ENCODE peak calls at places on chromosomes 11 and 22, in four cellular contexts. C is GM12878, T is H1, A is HepG2. W is an unnamed sample.

GRCh38 chr11:8325905-8326304 is 62.2 kb upstream of the LMO1 start:
- DNase-seq in C (no peak), T (no peak), A (no peak), W (no peak)

GRCh38 chr11:124938206-124938765 is 2.4 kb upstream of the HEPACAM start:
- DNase-seq in C (no peak), T (no peak), A (peak), W (no peak)

GRCh38 chr11:44894217-44894617 is 56.5 kb downstream of the TP53I11 start:
- DNase-seq in C (no peak), T (peak), A (peak), W (peak)

GRCh38 chr11:829116-829945 is 1.6 kb downstream of the CRACR2B start:
- DNase-seq in C (no peak), T (no peak), A (no peak), W (no peak)

GRCh38 chr22:28989035-28989464 is 72.6 kb downstream of the C22orf31 start:
- DNase-seq in C (no peak), T (no peak), A (no peak), W (no peak)

GRCh38 chr11:131037873-131038272 is 121.6 kb upstream of the SNX19 start:
- DNase-seq in C (no peak), T (no peak), A (no peak), W (no peak)

GRCh38 chr22:29302681-29303465 is 3.6 kb upstream of the GAS2L1 start:
- DNase-seq in C (no peak), T (no peak), A (no peak), W (no peak)

GRCh38 chr11:46247664-46248063 is 29.8 kb upstream of the CREB3L1 start:
- DNase-seq in C (no peak), T (no peak), A (peak), W (peak)

GRCh38 chr11:67282876-67283371 is 6.2 kb upstream of the ANKRD13D start:
- DNase-seq in C (no peak), T (no peak), A (no peak), W (no peak)

GRCh38 chr11:45213717-45214116 is 67.3 kb downstream of the PRDM11 start:
- DNase-seq in C (no peak), T (no peak), A (no peak), W (no peak)

GRCh38 chr11:66459138-66459778 is 7.4 kb upstream of the PELI3 start:
- DNase-seq in C (peak), T (no peak), A (no peak), W (no peak)

GRCh38 chr11:111460752-111461305 is 51.4 kb downstream of the BTG4 start:
- DNase-seq in C (no peak), T (no peak), A (no peak), W (no peak)

GRCh38 chr11:4531666-4532065 is 13.3 kb upstream of the OR52M1 start:
- DNase-seq in C (no peak), T (no peak), A (peak), W (no peak)

GRCh38 chr11:62804310-62805043 is 763 bp downstream of the NXF1 start:
- DNase-seq in C (no peak), T (no peak), A (no peak), W (peak)

GRCh38 chr22:22507743-22508273 is 734 bp downstream of the ZNF280B start:
- DNase-seq in C (no peak), T (no peak), A (no peak), W (no peak)

GRCh38 chr11:95641506-95641905 is 148.1 kb downstream of the FAM76B start:
- DNase-seq in C (peak), T (no peak), A (no peak), W (no peak)

GRCh38 chr11:134861490-134862107 is 449.6 kb upstream of the B3GAT1 start:
- DNase-seq in C (no peak), T (no peak), A (no peak), W (peak)

GRCh38 chr11:35174666-35175065 is 35.7 kb downstream of the CD44 start:
- DNase-seq in C (no peak), T (no peak), A (no peak), W (no peak)

GRCh38 chr11:63813563-63814382 is 517 bp downstream of the SPINDOC start:
- DNase-seq in C (no peak), T (no peak), A (no peak), W (peak)

GRCh38 chr11:12089473-12089872 is 20.9 kb upstream of the MICAL2 start:
- DNase-seq in C (no peak), T (no peak), A (no peak), W (no peak)

GRCh38 chr11:127003260-127003981 is 2.9 kb upstream of the KIRREL3 start:
- DNase-seq in C (no peak), T (no peak), A (no peak), W (peak)

GRCh38 chr11:133832096-133833081 is 12.9 kb downstream of the SPATA19 start:
- DNase-seq in C (no peak), T (no peak), A (no peak), W (no peak)

GRCh38 chr22:24333301-24333700 is 62.7 kb downstream of the SPECC1L start:
- DNase-seq in C (no peak), T (no peak), A (no peak), W (no peak)
- TF ChIP-seq ZNF274 in C (no peak), T (no peak), A (no peak), W (no peak)

GRCh38 chr22:43042101-43042780 is 27.3 kb upstream of the PACSIN2 start:
- DNase-seq in C (no peak), T (no peak), A (no peak), W (no peak)

GRCh38 chr22:43039800-43040199 is 24.9 kb upstream of the PACSIN2 start:
- DNase-seq in C (no peak), T (no peak), A (peak), W (no peak)

GRCh38 chr22:43047605-43048004 is 32.7 kb upstream of the PACSIN2 start:
- DNase-seq in C (no peak), T (no peak), A (peak), W (no peak)

DNA sequence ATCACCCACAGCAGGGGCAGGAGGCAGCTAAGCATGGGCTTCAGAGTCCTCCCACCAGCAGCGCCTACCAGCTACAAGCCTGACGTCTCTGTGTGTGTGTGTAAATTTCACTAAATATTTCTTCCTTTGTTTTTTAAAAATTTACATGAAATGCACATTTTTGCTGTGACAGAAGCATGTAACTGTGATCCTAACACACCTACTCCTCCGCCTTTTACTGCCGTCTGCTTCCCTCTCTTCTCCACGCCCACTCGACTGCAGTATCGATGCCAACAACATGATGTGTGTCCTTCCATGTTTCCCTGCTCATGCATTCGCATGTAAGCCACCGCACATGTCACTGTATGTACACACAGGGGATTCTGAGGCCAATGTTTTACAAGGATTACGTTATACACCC is 29.5 kb upstream of the PACSIN2 start:
- DNase-seq in C (no peak), T (no peak), A (no peak), W (no peak)
- TF ChIP-seq BRCA1 in C (no peak), T (no peak), A (no peak), W (no peak)

GRCh38 chr11:76030973-76031590 is 175.2 kb downstream of the WNT11 start:
- DNase-seq in C (no peak), T (no peak), A (no peak), W (no peak)
- TF ChIP-seq ATF2 in C (no peak), T (no peak), A (no peak), W (no peak)

DNA sequence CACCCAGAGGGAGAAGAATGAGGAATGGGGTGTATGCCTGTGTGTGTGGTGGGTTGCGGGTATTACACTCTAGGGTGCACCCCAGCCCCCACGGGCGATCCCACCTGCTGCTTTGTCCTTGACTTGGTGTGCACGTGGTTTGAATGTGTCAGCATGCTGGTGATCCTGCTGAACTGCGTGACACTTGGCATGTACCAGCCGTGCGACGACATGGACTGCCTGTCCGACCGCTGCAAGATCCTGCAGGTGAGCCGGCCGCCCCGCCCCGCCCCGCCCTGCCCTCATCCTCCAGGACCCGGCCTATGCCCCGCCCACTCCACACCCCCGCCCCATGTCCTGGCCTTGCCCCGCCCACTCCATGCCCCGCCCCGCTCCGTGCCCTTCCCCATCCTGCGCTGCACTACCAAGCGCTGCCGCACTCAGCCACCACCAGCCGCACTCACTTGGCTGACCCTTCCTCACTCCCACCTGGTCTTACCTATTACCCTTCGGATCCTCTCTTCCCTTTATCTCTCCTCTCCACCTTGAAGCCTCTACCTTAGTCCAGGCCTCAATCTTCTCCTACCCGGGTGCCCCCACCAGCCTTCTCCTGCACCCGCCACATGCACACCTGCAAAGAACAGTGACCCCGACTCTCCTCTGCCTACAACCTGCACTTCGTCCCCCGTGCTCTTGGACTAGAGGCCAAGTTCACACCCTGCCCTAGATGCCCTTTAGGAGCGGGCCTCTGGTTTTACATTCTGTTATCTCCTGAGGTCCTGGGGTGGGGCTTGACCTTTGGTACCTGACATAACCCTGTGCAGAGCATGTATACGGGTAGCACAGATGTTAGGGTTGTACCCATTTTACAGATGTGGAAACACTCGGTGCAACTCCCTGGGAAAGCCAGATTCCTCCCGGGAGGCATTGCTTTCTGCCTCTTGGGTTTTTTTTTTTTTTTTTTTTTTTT is 27.7 kb downstream of the CACNA1I start:
- DNase-seq in C (no peak), T (peak), A (no peak), W (peak)
- TF ChIP-seq ZNF274 in C (no peak), T (no peak), A (no peak), W (no peak)

GRCh38 chr11:71433648-71434450 is 14.3 kb downstream of the DHCR7 start:
- DNase-seq in C (no peak), T (no peak), A (peak), W (peak)
- TF ChIP-seq BRCA1 in C (no peak), T (no peak), A (no peak), W (no peak)

GRCh38 chr22:49701380-49702067 is 126.1 kb downstream of the BRD1 start:
- DNase-seq in C (no peak), T (no peak), A (no peak), W (peak)
- TF ChIP-seq ATF2 in C (no peak), T (no peak), A (no peak), W (no peak)

GRCh38 chr22:20591660-20592310 is 84.4 kb downstream of the MED15 start:
- DNase-seq in C (no peak), T (peak), A (peak), W (peak)
- TF ChIP-seq ZNF274 in C (no peak), T (no peak), A (no peak), W (no peak)

W was measured in K562.